ENCODE peak calls at places on chromosomes 2 and 18, in four cellular contexts. One of them, this sample, is unnamed.

GRCh38 chr18:58754544-58755068 is 83.3 kb downstream of the MALT1 start:
- DNase-seq in skeletal muscle cell: no peak
- DNase-seq in activated naive CD4-positive, alpha-beta T cell: no peak
- DNase-seq in stimulated activated CD8-positive, alpha-beta memory T cell treated with anti-CD3 and anti-CD28 coated beads, Interleukin-15, amount 100 ng/mL, for 4 hours: no peak
- DNase-seq in this sample: no peak

GRCh38 chr18:23115683-23116096 is 19.6 kb upstream of the CABLES1 start:
- DNase-seq in activated naive CD4-positive, alpha-beta T cell: no peak
- DNase-seq in skeletal muscle cell: peak
- DNase-seq in stimulated activated CD8-positive, alpha-beta memory T cell treated with anti-CD3 and anti-CD28 coated beads, Interleukin-15, amount 100 ng/mL, for 4 hours: no peak
- DNase-seq in this sample: no peak

GRCh38 chr2:127416486-127417001 is 1.7 kb upstream of the PROC start:
- DNase-seq in skeletal muscle cell: no peak
- DNase-seq in activated naive CD4-positive, alpha-beta T cell: no peak
- DNase-seq in stimulated activated CD8-positive, alpha-beta memory T cell treated with anti-CD3 and anti-CD28 coated beads, Interleukin-15, amount 100 ng/mL, for 4 hours: no peak
- DNase-seq in this sample: no peak

GRCh38 chr2:58727977-58728656 is 487.0 kb upstream of the FANCL start:
- DNase-seq in skeletal muscle cell: no peak
- DNase-seq in activated naive CD4-positive, alpha-beta T cell: no peak
- DNase-seq in stimulated activated CD8-positive, alpha-beta memory T cell treated with anti-CD3 and anti-CD28 coated beads, Interleukin-15, amount 100 ng/mL, for 4 hours: no peak
- DNase-seq in this sample: no peak

GRCh38 chr2:20433249-20433648 is 13.6 kb upstream of the RHOB start:
- DNase-seq in activated naive CD4-positive, alpha-beta T cell: no peak
- DNase-seq in stimulated activated CD8-positive, alpha-beta memory T cell treated with anti-CD3 and anti-CD28 coated beads, Interleukin-15, amount 100 ng/mL, for 4 hours: no peak
- DNase-seq in skeletal muscle cell: no peak
- DNase-seq in this sample: no peak

GRCh38 chr2:137009953-137010352 is 244.6 kb downstream of the THSD7B start:
- DNase-seq in skeletal muscle cell: no peak
- DNase-seq in activated naive CD4-positive, alpha-beta T cell: no peak
- DNase-seq in stimulated activated CD8-positive, alpha-beta memory T cell treated with anti-CD3 and anti-CD28 coated beads, Interleukin-15, amount 100 ng/mL, for 4 hours: no peak
- DNase-seq in this sample: no peak

GRCh38 chr2:49165662-49166061 is 11.3 kb upstream of the FSHR start:
- DNase-seq in skeletal muscle cell: no peak
- DNase-seq in activated naive CD4-positive, alpha-beta T cell: no peak
- DNase-seq in stimulated activated CD8-positive, alpha-beta memory T cell treated with anti-CD3 and anti-CD28 coated beads, Interleukin-15, amount 100 ng/mL, for 4 hours: no peak
- DNase-seq in this sample: no peak

GRCh38 chr2:38602136-38602731 is 494 bp downstream of the HNRNPLL start:
- DNase-seq in stimulated activated CD8-positive, alpha-beta memory T cell treated with anti-CD3 and anti-CD28 coated beads, Interleukin-15, amount 100 ng/mL, for 4 hours: no peak
- DNase-seq in skeletal muscle cell: no peak
- DNase-seq in activated naive CD4-positive, alpha-beta T cell: peak
- DNase-seq in this sample: no peak

GRCh38 chr18:56214706-56215105 is 423.7 kb downstream of the TXNL1 start:
- DNase-seq in skeletal muscle cell: no peak
- DNase-seq in activated naive CD4-positive, alpha-beta T cell: no peak
- DNase-seq in stimulated activated CD8-positive, alpha-beta memory T cell treated with anti-CD3 and anti-CD28 coated beads, Interleukin-15, amount 100 ng/mL, for 4 hours: no peak
- DNase-seq in this sample: no peak

GRCh38 chr2:67374481-67374880 is 22.7 kb upstream of the ETAA1 start:
- DNase-seq in activated naive CD4-positive, alpha-beta T cell: no peak
- DNase-seq in stimulated activated CD8-positive, alpha-beta memory T cell treated with anti-CD3 and anti-CD28 coated beads, Interleukin-15, amount 100 ng/mL, for 4 hours: no peak
- DNase-seq in skeletal muscle cell: no peak
- DNase-seq in this sample: no peak

GRCh38 chr2:203670939-203671338 is 35.5 kb upstream of the CD28 start:
- DNase-seq in stimulated activated CD8-positive, alpha-beta memory T cell treated with anti-CD3 and anti-CD28 coated beads, Interleukin-15, amount 100 ng/mL, for 4 hours: no peak
- DNase-seq in activated naive CD4-positive, alpha-beta T cell: no peak
- DNase-seq in skeletal muscle cell: no peak
- DNase-seq in this sample: no peak

GRCh38 chr2:104584393-104584792 is 269.5 kb upstream of the POU3F3 start:
- DNase-seq in stimulated activated CD8-positive, alpha-beta memory T cell treated with anti-CD3 and anti-CD28 coated beads, Interleukin-15, amount 100 ng/mL, for 4 hours: no peak
- DNase-seq in activated naive CD4-positive, alpha-beta T cell: no peak
- DNase-seq in skeletal muscle cell: no peak
- DNase-seq in this sample: no peak

GRCh38 chr2:119960821-119961220 is 52.1 kb upstream of the EPB41L5 start:
- DNase-seq in activated naive CD4-positive, alpha-beta T cell: no peak
- DNase-seq in skeletal muscle cell: peak
- DNase-seq in stimulated activated CD8-positive, alpha-beta memory T cell treated with anti-CD3 and anti-CD28 coated beads, Interleukin-15, amount 100 ng/mL, for 4 hours: no peak
- DNase-seq in this sample: no peak

GRCh38 chr2:111946294-111947114 is 48.1 kb downstream of the MERTK start:
- DNase-seq in activated naive CD4-positive, alpha-beta T cell: no peak
- DNase-seq in stimulated activated CD8-positive, alpha-beta memory T cell treated with anti-CD3 and anti-CD28 coated beads, Interleukin-15, amount 100 ng/mL, for 4 hours: no peak
- DNase-seq in skeletal muscle cell: peak
- DNase-seq in this sample: no peak

GRCh38 chr2:111691164-111691895 is 192.7 kb downstream of the ANAPC1 start:
- DNase-seq in stimulated activated CD8-positive, alpha-beta memory T cell treated with anti-CD3 and anti-CD28 coated beads, Interleukin-15, amount 100 ng/mL, for 4 hours: no peak
- DNase-seq in skeletal muscle cell: no peak
- DNase-seq in activated naive CD4-positive, alpha-beta T cell: no peak
- DNase-seq in this sample: no peak

GRCh38 chr2:235711527-235711926 is 217.7 kb downstream of the AGAP1 start:
- DNase-seq in skeletal muscle cell: no peak
- DNase-seq in stimulated activated CD8-positive, alpha-beta memory T cell treated with anti-CD3 and anti-CD28 coated beads, Interleukin-15, amount 100 ng/mL, for 4 hours: no peak
- DNase-seq in activated naive CD4-positive, alpha-beta T cell: no peak
- DNase-seq in this sample: no peak

GRCh38 chr2:31703253-31703652 is 122.5 kb upstream of the SRD5A2 start:
- DNase-seq in activated naive CD4-positive, alpha-beta T cell: no peak
- DNase-seq in stimulated activated CD8-positive, alpha-beta memory T cell treated with anti-CD3 and anti-CD28 coated beads, Interleukin-15, amount 100 ng/mL, for 4 hours: no peak
- DNase-seq in skeletal muscle cell: no peak
- DNase-seq in this sample: no peak

GRCh38 chr18:13791181-13791580 is 32.8 kb upstream of the MC5R start:
- DNase-seq in activated naive CD4-positive, alpha-beta T cell: no peak
- DNase-seq in stimulated activated CD8-positive, alpha-beta memory T cell treated with anti-CD3 and anti-CD28 coated beads, Interleukin-15, amount 100 ng/mL, for 4 hours: no peak
- DNase-seq in skeletal muscle cell: no peak
- DNase-seq in this sample: no peak

GRCh38 chr2:96505231-96505889 is at the start of gene NEURL3:
- DNase-seq in skeletal muscle cell: no peak
- DNase-seq in stimulated activated CD8-positive, alpha-beta memory T cell treated with anti-CD3 and anti-CD28 coated beads, Interleukin-15, amount 100 ng/mL, for 4 hours: no peak
- DNase-seq in activated naive CD4-positive, alpha-beta T cell: no peak
- DNase-seq in this sample: no peak

GRCh38 chr18:6729247-6730091 is at the start of gene ARHGAP28:
- DNase-seq in skeletal muscle cell: peak
- DNase-seq in activated naive CD4-positive, alpha-beta T cell: no peak
- DNase-seq in stimulated activated CD8-positive, alpha-beta memory T cell treated with anti-CD3 and anti-CD28 coated beads, Interleukin-15, amount 100 ng/mL, for 4 hours: no peak
- DNase-seq in this sample: peak

GRCh38 chr2:223835701-223836532 is 1.5 kb downstream of the AP1S3 start:
- DNase-seq in skeletal muscle cell: no peak
- DNase-seq in activated naive CD4-positive, alpha-beta T cell: no peak
- DNase-seq in stimulated activated CD8-positive, alpha-beta memory T cell treated with anti-CD3 and anti-CD28 coated beads, Interleukin-15, amount 100 ng/mL, for 4 hours: no peak
- DNase-seq in this sample: no peak

GRCh38 chr2:8514748-8515389 is 167.0 kb upstream of the ID2 start:
- DNase-seq in activated naive CD4-positive, alpha-beta T cell: no peak
- DNase-seq in skeletal muscle cell: no peak
- DNase-seq in stimulated activated CD8-positive, alpha-beta memory T cell treated with anti-CD3 and anti-CD28 coated beads, Interleukin-15, amount 100 ng/mL, for 4 hours: no peak
- DNase-seq in this sample: no peak

GRCh38 chr2:240455719-240456606 is 20.5 kb downstream of the GPC1 start:
- DNase-seq in activated naive CD4-positive, alpha-beta T cell: no peak
- DNase-seq in stimulated activated CD8-positive, alpha-beta memory T cell treated with anti-CD3 and anti-CD28 coated beads, Interleukin-15, amount 100 ng/mL, for 4 hours: no peak
- DNase-seq in skeletal muscle cell: no peak
- DNase-seq in this sample: no peak

GRCh38 chr2:60262178-60262577 is 291.3 kb downstream of the BCL11A start:
- DNase-seq in stimulated activated CD8-positive, alpha-beta memory T cell treated with anti-CD3 and anti-CD28 coated beads, Interleukin-15, amount 100 ng/mL, for 4 hours: no peak
- DNase-seq in activated naive CD4-positive, alpha-beta T cell: no peak
- DNase-seq in skeletal muscle cell: no peak
- DNase-seq in this sample: no peak

GRCh38 chr2:55035716-55036115 is 14.5 kb downstream of the RTN4 start:
- DNase-seq in skeletal muscle cell: no peak
- DNase-seq in activated naive CD4-positive, alpha-beta T cell: no peak
- DNase-seq in stimulated activated CD8-positive, alpha-beta memory T cell treated with anti-CD3 and anti-CD28 coated beads, Interleukin-15, amount 100 ng/mL, for 4 hours: no peak
- DNase-seq in this sample: no peak